ENCODE peak calls at places on chromosomes 6 and 20, in seven cellular contexts. K, Q, P, J, D, M and I are unnamed samples.

GRCh38 chr20:23445596-23446217 is 6.2 kb downstream of the CSTL1 start:
- DNase-seq in K (no peak), Q (no peak), P (peak), J (no peak), D (no peak), M (no peak), I (no peak)

GRCh38 chr6:133957780-133958242 is 4.8 kb downstream of the TBPL1 start:
- DNase-seq in K (no peak), Q (no peak), P (no peak), J (no peak), D (no peak), M (no peak), I (no peak)

GRCh38 chr20:8722277-8722928 is 346.5 kb upstream of the PLCB4 start:
- DNase-seq in K (no peak), Q (no peak), P (peak), J (peak), D (peak), M (no peak), I (peak)

GRCh38 chr6:82989891-82990290 is 75.8 kb downstream of the UBE3D start:
- DNase-seq in K (no peak), Q (no peak), P (no peak), J (no peak), D (no peak), M (no peak), I (no peak)

GRCh38 chr6:10084276-10084993 is 330.4 kb downstream of the TFAP2A start:
- DNase-seq in K (no peak), Q (no peak), P (no peak), J (peak), D (no peak), M (no peak), I (no peak)

GRCh38 chr20:62728028-62728780 is 19.6 kb downstream of the NTSR1 start:
- DNase-seq in K (no peak), Q (no peak), P (peak), J (no peak), D (peak), M (no peak), I (no peak)

GRCh38 chr6:81727876-81728517 is 24.5 kb downstream of the TENT5A start:
- DNase-seq in K (no peak), Q (no peak), P (no peak), J (no peak), D (no peak), M (no peak), I (no peak)

GRCh38 chr20:24732599-24732998 is 216.5 kb upstream of the CST7 start:
- DNase-seq in K (no peak), Q (no peak), P (no peak), J (no peak), D (no peak), M (no peak), I (no peak)

GRCh38 chr6:108921547-108922331 is 73.5 kb downstream of the ARMC2 start:
- DNase-seq in K (no peak), Q (no peak), P (peak), J (no peak), D (peak), M (no peak), I (peak)

GRCh38 chr6:170393807-170394399 is 87.3 kb downstream of the FAM120B start:
- DNase-seq in K (no peak), Q (no peak), P (no peak), J (no peak), D (no peak), M (no peak), I (no peak)

GRCh38 chr6:131823276-131823902 is 15.6 kb downstream of the ENPP1 start:
- DNase-seq in K (no peak), Q (no peak), P (no peak), J (no peak), D (no peak), M (no peak), I (no peak)

GRCh38 chr20:6140947-6141346 is 18.1 kb upstream of the FERMT1 start:
- DNase-seq in K (no peak), Q (no peak), P (peak), J (peak), D (no peak), M (no peak), I (no peak)

GRCh38 chr6:43806041-43806757 is 36.2 kb downstream of the VEGFA start:
- DNase-seq in K (no peak), Q (no peak), P (no peak), J (no peak), D (no peak), M (no peak), I (no peak)

GRCh38 chr20:30488941-30489601 is 768.4 kb upstream of the DEFB115 start:
- DNase-seq in K (no peak), Q (no peak), P (no peak), J (peak), D (no peak), M (no peak), I (no peak)

GRCh38 chr6:13795041-13795748 is 19.2 kb downstream of the MCUR1 start:
- DNase-seq in K (peak), Q (peak), P (peak), J (peak), D (peak), M (peak), I (peak)